ENCODE peak calls at places on chromosomes 6 and 20, in eight cellular contexts. P, K, N, X, T, F, G and M are unnamed samples.
A peak's percentile ranks its signal among the peaks of the same experiment; 100 is the strongest.

GRCh38 chr6:118902731-118903130 is 8.8 kb downstream of the ASF1A start:
- DNase-seq in X (no peak), N (no peak), P (no peak), G (peak; percentile 20), K (no peak), F (peak; percentile 24), T (no peak), M (no peak)

GRCh38 chr20:18750735-18751134 is 62.8 kb upstream of the SCP2D1 start:
- DNase-seq in N (no peak), G (no peak), F (no peak), P (no peak), K (no peak), T (peak; percentile 42), X (no peak), M (no peak)

GRCh38 chr6:3073382-3073781 is 5.1 kb downstream of the RIPK1 start:
- DNase-seq in N (no peak), K (no peak), T (no peak), X (no peak), F (no peak), G (no peak), P (no peak), M (no peak)

GRCh38 chr6:10999994-11000393 is 44.1 kb downstream of the ELOVL2 start:
- DNase-seq in N (no peak), F (no peak), G (peak; percentile 24), X (no peak), T (no peak), P (no peak), K (no peak), M (no peak)

GRCh38 chr6:149545258-149545753 is 537 bp downstream of the PPIL4 start:
- DNase-seq in F (peak; percentile 54), T (peak; percentile 75), G (peak; percentile 75), P (peak; percentile 55), K (peak; percentile 49), X (peak; percentile 64), N (no peak), M (no peak)

GRCh38 chr6:32622545-32623401 is 14.4 kb upstream of the HLA-DQA1 start:
- DNase-seq in T (peak; percentile 28), K (no peak), N (no peak), G (no peak), P (no peak), X (peak; percentile 60), F (no peak), M (peak; percentile 10)

GRCh38 chr6:41055149-41055548 is 2.1 kb downstream of the APOBEC2 start:
- DNase-seq in X (no peak), N (no peak), T (no peak), K (no peak), G (no peak), F (no peak), P (no peak), M (no peak)

GRCh38 chr6:10156875-10157274 is 258.0 kb downstream of the TFAP2A start:
- DNase-seq in T (no peak), G (no peak), X (no peak), N (no peak), F (no peak), K (no peak), P (no peak), M (no peak)

GRCh38 chr6:170172825-170173231 is 118.0 kb downstream of the DLL1 start:
- DNase-seq in K (peak; percentile 3), X (no peak), G (no peak), T (no peak), P (no peak), F (no peak), N (no peak), M (no peak)

GRCh38 chr6:37516076-37516919 is 16.6 kb upstream of the CCDC167 start:
- DNase-seq in N (no peak), P (peak; percentile 56), G (no peak), K (peak; percentile 62), F (no peak), T (peak; percentile 39), X (peak; percentile 53), M (no peak)

GRCh38 chr6:34514593-34515472 is 41.3 kb downstream of the SPDEF start:
- DNase-seq in T (no peak), G (peak; percentile 55), F (peak; percentile 31), N (no peak), X (peak; percentile 84), K (peak; percentile 53), P (no peak), M (peak; percentile 39)
- H3K4me3 ChIP-seq in T (no peak overlapping the region), G (no peak overlapping the region), F (no peak overlapping the region), N (no peak overlapping the region), X (peak overlapping the region; percentile 74), K (no peak overlapping the region), P (no peak overlapping the region), M (no peak overlapping the region)

GRCh38 chr20:62876826-62877728 is 15.5 kb upstream of the TCFL5 start:
- DNase-seq in F (no peak), T (no peak), K (peak; percentile 66), N (no peak), G (peak; percentile 45), P (peak; percentile 50), X (no peak), M (no peak)

GRCh38 chr20:62876441-62876825 is 14.8 kb upstream of the TCFL5 start:
- DNase-seq in N (no peak), T (no peak), G (no peak), X (no peak), F (no peak), P (no peak), K (no peak), M (no peak)

GRCh38 chr20:62873280-62873679 is 11.7 kb upstream of the TCFL5 start:
- DNase-seq in P (no peak), K (no peak), T (no peak), G (no peak), X (no peak), N (no peak), F (no peak), M (no peak)

GRCh38 chr20:62874745-62875344 is 13.2 kb upstream of the TCFL5 start:
- DNase-seq in X (no peak), G (no peak), F (no peak), K (no peak), T (peak; percentile 50), N (no peak), P (no peak), M (no peak)

DNA sequence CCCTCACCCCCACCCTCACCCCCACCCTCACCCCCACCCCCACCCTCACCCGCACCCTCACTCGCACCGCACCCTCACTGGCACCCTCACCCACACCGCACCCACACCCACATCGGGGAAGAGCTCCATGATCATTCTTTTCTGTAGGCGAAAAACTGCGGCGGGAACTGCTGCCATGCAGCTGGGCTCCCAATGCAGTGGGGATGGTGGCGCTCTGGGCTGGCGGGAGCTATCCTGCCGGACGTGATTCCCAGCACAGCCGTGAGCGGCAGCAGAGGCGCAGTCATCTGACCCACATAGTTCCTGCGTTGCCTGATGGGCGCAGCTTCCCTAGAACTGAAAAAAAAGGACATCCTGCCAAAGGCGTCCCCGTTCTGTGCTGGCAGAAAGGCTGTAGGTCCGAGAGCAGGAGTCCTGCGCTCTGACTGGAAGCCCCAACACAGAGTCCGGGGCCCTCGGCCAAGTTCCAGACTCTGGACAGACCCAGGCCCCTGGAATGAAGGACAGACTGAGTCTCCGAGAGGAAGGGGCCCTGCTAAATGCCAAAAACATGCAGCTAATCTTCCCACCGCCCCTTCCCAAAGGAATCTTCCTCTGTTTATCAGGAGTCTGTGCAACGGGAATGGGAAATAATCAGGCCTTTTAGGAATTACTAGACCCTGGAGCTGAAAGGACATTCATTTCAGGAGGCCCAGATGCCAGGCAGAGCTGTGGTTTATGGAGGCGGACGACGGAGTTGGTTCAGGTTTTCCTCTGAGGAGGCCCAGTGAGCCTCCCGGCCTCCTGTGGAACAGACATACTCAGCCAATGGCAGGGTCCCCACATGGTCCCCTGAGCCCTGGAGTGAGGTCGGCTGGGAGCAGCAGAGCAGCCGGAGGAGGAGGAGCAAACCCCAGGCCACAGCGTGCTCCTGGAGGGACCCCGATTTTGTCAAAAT is 14.1 kb upstream of the TCFL5 start:
- DNase-seq in K (peak; percentile 87), N (no peak), G (peak; percentile 81), T (peak; percentile 92), X (peak; percentile 85), P (peak; percentile 78), F (peak; percentile 85), M (peak; percentile 81)
- TF ChIP-seq CTCF in K (peak; percentile 58), N (peak; percentile 62), G (peak; percentile 65), T (peak; percentile 92), X (peak; percentile 27), P (peak; percentile 45), F (peak; percentile 40), M (peak; percentile 47)

DNA sequence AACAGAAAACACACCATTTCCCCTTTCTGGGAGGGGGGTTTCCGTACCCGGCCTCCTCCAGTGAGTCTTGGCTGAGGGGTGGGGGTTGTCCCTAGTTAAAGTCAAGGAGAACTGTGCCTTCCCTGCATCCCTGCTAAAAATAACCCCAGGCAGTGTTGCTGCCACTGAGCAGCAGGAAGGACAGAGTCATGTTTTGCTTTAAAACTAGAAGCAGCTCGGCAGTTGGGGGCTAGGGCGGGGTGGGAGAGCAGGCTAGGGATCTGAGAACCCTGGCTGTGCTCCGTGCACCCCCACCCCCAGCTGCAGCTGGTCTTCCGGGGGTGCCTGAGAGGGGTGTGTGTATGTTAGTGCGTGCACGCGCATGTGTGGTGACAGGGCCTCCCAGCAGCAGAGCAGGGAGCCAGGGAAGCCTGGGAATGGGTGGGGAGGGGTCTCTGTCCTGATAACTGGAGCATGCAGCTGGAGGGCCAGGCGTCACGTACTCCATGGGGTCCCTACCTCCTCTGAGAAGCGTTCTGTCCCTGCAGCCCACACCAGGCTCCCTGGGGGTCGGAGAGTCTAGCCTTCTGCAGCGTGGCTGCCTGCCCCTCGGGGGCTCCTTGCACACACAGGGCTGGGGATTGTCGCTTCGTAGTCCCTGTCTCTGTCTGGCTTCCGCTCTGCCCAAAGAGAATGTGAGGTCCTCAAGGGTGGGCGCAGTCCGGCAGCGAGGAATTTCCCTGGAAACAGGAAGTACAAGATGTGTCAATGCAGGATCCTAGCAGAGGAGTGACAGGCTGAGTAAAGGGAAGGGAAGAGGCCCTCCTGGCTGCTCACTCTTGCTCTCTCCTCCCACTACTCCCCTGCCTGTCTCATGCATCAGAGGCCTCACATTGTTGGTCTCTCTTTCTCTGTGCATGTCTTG is 16.8 kb upstream of the ARMC12 start:
- DNase-seq in X (peak; percentile 58), G (peak; percentile 33), P (peak; percentile 50), K (peak; percentile 47), N (no peak), T (no peak), F (peak; percentile 49), M (no peak)
- H3K4me3 ChIP-seq in X (peak overlapping the region; percentile 29), G (peak overlapping the region; percentile 42), P (no peak overlapping the region), K (no peak overlapping the region), N (peak overlapping the region; percentile 11), T (no peak overlapping the region), F (no peak overlapping the region), M (peak overlapping the region; percentile 21)

DNA sequence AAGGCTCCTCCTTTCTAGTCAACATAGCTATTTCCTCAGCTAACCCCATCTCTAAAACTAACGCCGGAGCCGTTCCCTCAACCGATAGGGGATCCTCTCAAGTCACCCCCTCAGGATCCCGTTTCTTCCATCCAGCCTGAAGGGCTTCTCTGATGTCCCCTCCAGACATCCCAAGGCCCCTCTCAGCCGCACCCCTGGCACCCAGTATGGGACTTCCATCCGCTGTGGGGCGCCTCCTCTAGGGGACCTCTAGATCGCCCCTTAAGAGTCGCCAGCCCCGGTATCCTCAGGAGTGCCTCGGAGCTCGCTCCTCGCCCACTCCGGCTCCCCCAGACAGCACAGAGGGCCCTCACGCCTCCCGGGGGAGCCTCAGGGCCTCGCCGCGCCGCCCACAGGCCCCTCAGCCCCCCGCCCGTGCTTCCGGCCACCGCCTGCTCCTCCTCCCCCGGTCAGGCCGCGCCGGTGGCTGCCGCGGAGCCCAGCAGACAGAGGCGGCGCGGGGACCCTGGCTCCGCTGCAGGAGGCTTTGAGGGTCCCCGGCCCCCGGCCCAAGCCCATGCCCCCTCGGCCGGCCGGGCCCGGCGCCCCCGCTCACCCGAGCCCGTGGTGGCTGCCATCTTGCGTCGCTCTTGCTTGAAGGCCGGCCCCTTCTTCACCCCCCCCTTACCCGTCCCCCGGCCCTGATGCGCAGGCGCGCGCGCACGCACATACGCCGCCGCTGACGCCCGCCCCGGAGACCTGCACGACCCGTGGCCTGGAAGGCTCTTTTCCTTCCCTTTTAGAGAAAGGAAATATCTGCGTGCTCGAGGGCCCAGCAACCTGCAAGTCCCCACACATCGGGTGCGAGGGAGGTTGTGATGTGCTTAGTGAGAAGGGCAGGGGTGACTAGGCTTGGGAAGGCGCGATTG is at the start of gene UBE2V1:
- DNase-seq in N (no peak), K (peak; percentile 94), G (peak; percentile 79), X (peak; percentile 92), T (peak; percentile 84), F (peak; percentile 86), P (peak; percentile 92), M (peak; percentile 47)
- TF ChIP-seq CTCF in N (peak; percentile 45), K (no peak), G (peak; percentile 60), X (peak; percentile 25), T (peak; percentile 55), F (peak; percentile 40), P (peak; percentile 41), M (peak; percentile 26)